ENCODE peak calls at places on chromosomes 2 and 18, in nine cellular contexts. A is CD8-positive, alpha-beta T cell; Q is effector CD8-positive, alpha-beta T cell; E is skeletal muscle cell; M is EH; J is T-helper 1 cell; I is posterior cingulate gyrus; P is omental fat pad; T is NCI-H1694 treated with DMSO at 0.1 percent for 48 hours. F is an unnamed sample.

GRCh38 chr2:114265256-114265655 is 177.2 kb upstream of the DPP10 start:
- DNase-seq in A (no peak), Q (no peak), E (no peak), M (no peak), J (no peak), I (no peak), P (no peak), T (no peak), F (no peak)

GRCh38 chr18:60549338-60549960 is 176.9 kb upstream of the MC4R start:
- DNase-seq in A (no peak), Q (no peak), E (peak; percentile 25), M (peak; percentile 69), J (no peak), I (no peak), P (no peak), T (peak; percentile 77), F (peak; percentile 23)

GRCh38 chr18:54223568-54224241 is 764 bp downstream of the MBD2 start:
- DNase-seq in A (peak; percentile 32), Q (peak; percentile 23), E (peak; percentile 83), M (peak; percentile 94), J (peak; percentile 25), I (no peak), P (peak; percentile 78), T (peak; percentile 44), F (peak; percentile 67)

GRCh38 chr2:33021542-33022259 is 74.9 kb downstream of the LTBP1 start:
- DNase-seq in A (no peak), Q (no peak), E (peak; percentile 37), M (peak; percentile 85), J (no peak), I (no peak), P (no peak), T (no peak), F (no peak)

GRCh38 chr2:174597347-174598047 is at the start of gene WIPF1:
- DNase-seq in A (peak; percentile 49), Q (peak; percentile 11), E (no peak), M (peak; percentile 79), J (peak; percentile 39), I (no peak), P (no peak), T (no peak), F (peak; percentile 45)

GRCh38 chr2:171985076-171985475 is 14.7 kb upstream of the METAP1D start:
- DNase-seq in A (no peak), Q (no peak), E (no peak), M (peak; percentile 81), J (no peak), I (no peak), P (no peak), T (no peak), F (no peak)

GRCh38 chr2:63580651-63581050 is 7.6 kb downstream of the WDPCP start:
- DNase-seq in A (no peak), Q (no peak), E (no peak), M (no peak), J (no peak), I (no peak), P (no peak), T (no peak), F (no peak)

GRCh38 chr18:59927246-59927825 is 27.5 kb downstream of the PMAIP1 start:
- DNase-seq in A (no peak), Q (no peak), E (no peak), M (no peak), J (no peak), I (no peak), P (no peak), T (no peak), F (no peak)

GRCh38 chr2:39218401-39218800 is 25.4 kb downstream of the CDKL4 start:
- DNase-seq in A (no peak), Q (no peak), E (no peak), M (no peak), J (no peak), I (no peak), P (no peak), T (no peak), F (no peak)

GRCh38 chr2:85717308-85718005 is 23.3 kb downstream of the GNLY start:
- DNase-seq in A (no peak), Q (no peak), E (no peak), M (peak; percentile 90), J (no peak), I (no peak), P (no peak), T (no peak), F (peak; percentile 85)

GRCh38 chr2:205024822-205025518 is 479.7 kb downstream of the PARD3B start:
- DNase-seq in A (no peak), Q (no peak), E (peak; percentile 89), M (peak; percentile 99), J (no peak), I (peak; percentile 33), P (peak; percentile 38), T (peak; percentile 45), F (peak; percentile 93)

GRCh38 chr2:27703638-27704341 is 40.1 kb downstream of the SLC4A1AP start:
- DNase-seq in A (peak; percentile 90), Q (peak; percentile 69), E (peak; percentile 82), M (peak; percentile 94), J (peak; percentile 61), I (peak; percentile 83), P (peak; percentile 92), T (peak; percentile 64), F (peak; percentile 91)

GRCh38 chr2:67755511-67755910 is 307.3 kb downstream of the C1D start:
- DNase-seq in A (no peak), Q (no peak), E (no peak), M (no peak), J (no peak), I (no peak), P (no peak), T (peak; percentile 12), F (no peak)

GRCh38 chr2:20223345-20224190 is 1.4 kb downstream of the SDC1 start:
- DNase-seq in A (no peak), Q (no peak), E (no peak), M (peak; percentile 59), J (no peak), I (no peak), P (no peak), T (peak; percentile 64), F (peak; percentile 87)

GRCh38 chr2:197675711-197676188 is 363 bp upstream of the RFTN2 start:
- DNase-seq in A (no peak), Q (no peak), E (peak; percentile 39), M (peak; percentile 40), J (no peak), I (no peak), P (no peak), T (no peak), F (peak; percentile 42)

GRCh38 chr2:25845843-25846505 is 32.3 kb downstream of the ASXL2 start:
- DNase-seq in A (no peak), Q (no peak), E (no peak), M (peak; percentile 62), J (no peak), I (no peak), P (no peak), T (no peak), F (peak; percentile 10)

GRCh38 chr18:45449761-45450227 is 165.5 kb upstream of the SLC14A2 start:
- DNase-seq in A (no peak), Q (no peak), E (no peak), M (no peak), J (no peak), I (peak; percentile 42), P (peak; percentile 36), T (no peak), F (peak; percentile 66)

GRCh38 chr18:35289293-35290069 is 548 bp downstream of the ZSCAN30 start:
- DNase-seq in A (peak; percentile 35), Q (peak; percentile 28), E (no peak), M (peak; percentile 44), J (no peak), I (no peak), P (no peak), T (no peak), F (peak; percentile 25)

GRCh38 chr2:9812945-9813311 is 30.3 kb upstream of the TAF1B start:
- DNase-seq in A (no peak), Q (no peak), E (no peak), M (no peak), J (no peak), I (no peak), P (no peak), T (no peak), F (no peak)

GRCh38 chr18:30775629-30776028 is 266.9 kb downstream of the DSC3 start:
- DNase-seq in A (no peak), Q (no peak), E (no peak), M (no peak), J (no peak), I (no peak), P (no peak), T (no peak), F (no peak)

GRCh38 chr2:226234187-226234586 is 565.4 kb downstream of the IRS1 start:
- DNase-seq in A (no peak), Q (no peak), E (no peak), M (no peak), J (no peak), I (no peak), P (no peak), T (no peak), F (no peak)

GRCh38 chr2:3365219-3365618 is 12.4 kb downstream of the EIPR1 start:
- DNase-seq in A (no peak), Q (no peak), E (no peak), M (no peak), J (no peak), I (no peak), P (no peak), T (no peak), F (no peak)

GRCh38 chr2:109333414-109334194 is 204.6 kb downstream of the SH3RF3 start:
- DNase-seq in A (no peak), Q (no peak), E (no peak), M (peak; percentile 45), J (no peak), I (no peak), P (no peak), T (no peak), F (no peak)

GRCh38 chr2:86368181-86368824 is 30.9 kb upstream of the REEP1 start:
- DNase-seq in A (peak; percentile 33), Q (peak; percentile 17), E (peak; percentile 19), M (peak; percentile 46), J (peak; percentile 20), I (peak; percentile 16), P (no peak), T (peak; percentile 42), F (peak; percentile 71)

GRCh38 chr18:58313491-58314032 is 269.5 kb downstream of the NEDD4L start:
- DNase-seq in A (no peak), Q (no peak), E (no peak), M (no peak), J (no peak), I (no peak), P (no peak), T (no peak), F (no peak)

F was measured in AG20443.